ENCODE peak calls at places on chromosome 5, in four cellular contexts. F is stomach, O is K562, B is spleen. T is an unnamed sample. For H3K4me1, the result is how much of the 10 kb centered on the place peaks cover.

GRCh38 chr5:107538331-107539162 is 132.2 kb downstream of the EFNA5 start:
- DNase-seq in O (no peak), B (no peak), F (no peak), T (no peak)

GRCh38 chr5:9928266-9928750 is 298.2 kb upstream of the TAS2R1 start:
- DNase-seq in O (no peak), F (no peak), B (no peak), T (no peak)

GRCh38 chr5:123283031-123283430 is 140.2 kb downstream of the CEP120 start:
- DNase-seq in B (no peak), F (no peak), O (no peak), T (no peak)

GRCh38 chr5:160001457-160001856 is 7.5 kb upstream of the TTC1 start:
- DNase-seq in O (no peak), B (no peak), F (peak), T (peak)

GRCh38 chr5:111313017-111313724 is 89.0 kb downstream of the CAMK4 start:
- DNase-seq in B (no peak), F (no peak), O (no peak), T (no peak)

GRCh38 chr5:95886340-95887044 is 64.0 kb upstream of the GLRX start:
- DNase-seq in B (no peak), O (no peak), F (no peak), T (no peak)

GRCh38 chr5:96175090-96175489 is 213.4 kb upstream of the ELL2 start:
- DNase-seq in O (no peak), F (no peak), B (no peak), T (no peak)

GRCh38 chr5:111972548-111972947 is 215.6 kb upstream of the NREP start:
- DNase-seq in O (no peak), F (no peak), B (no peak), T (no peak)

GRCh38 chr5:172582940-172583339 is 58.1 kb upstream of the NEURL1B start:
- DNase-seq in B (peak), F (no peak), O (no peak), T (no peak)

GRCh38 chr5:158126442-158127399 is 267.8 kb upstream of the CLINT1 start:
- DNase-seq in B (no peak), F (no peak), O (no peak), T (no peak)

GRCh38 chr5:73709536-73710129 is 83.6 kb downstream of the ARHGEF28 start:
- DNase-seq in B (no peak), O (no peak), F (no peak), T (no peak)
- TF ChIP-seq POLR2AphosphoS5 in B (no peak), O (no peak), F (no peak), T (no peak)

GRCh38 chr5:139668064-139668880 is 20.1 kb downstream of the CXXC5 start:
- DNase-seq in F (peak), B (peak), O (peak), T (no peak)

GRCh38 chr5:139666551-139666950 is 18.4 kb downstream of the CXXC5 start:
- DNase-seq in F (no peak), O (no peak), B (no peak), T (no peak)

GRCh38 chr5:139665626-139666025 is 17.5 kb downstream of the CXXC5 start:
- DNase-seq in O (no peak), B (no peak), F (no peak), T (no peak)

GRCh38 chr5:139667730-139668063 is 19.5 kb downstream of the CXXC5 start:
- DNase-seq in F (no peak), O (no peak), B (no peak), T (no peak)

DNA sequence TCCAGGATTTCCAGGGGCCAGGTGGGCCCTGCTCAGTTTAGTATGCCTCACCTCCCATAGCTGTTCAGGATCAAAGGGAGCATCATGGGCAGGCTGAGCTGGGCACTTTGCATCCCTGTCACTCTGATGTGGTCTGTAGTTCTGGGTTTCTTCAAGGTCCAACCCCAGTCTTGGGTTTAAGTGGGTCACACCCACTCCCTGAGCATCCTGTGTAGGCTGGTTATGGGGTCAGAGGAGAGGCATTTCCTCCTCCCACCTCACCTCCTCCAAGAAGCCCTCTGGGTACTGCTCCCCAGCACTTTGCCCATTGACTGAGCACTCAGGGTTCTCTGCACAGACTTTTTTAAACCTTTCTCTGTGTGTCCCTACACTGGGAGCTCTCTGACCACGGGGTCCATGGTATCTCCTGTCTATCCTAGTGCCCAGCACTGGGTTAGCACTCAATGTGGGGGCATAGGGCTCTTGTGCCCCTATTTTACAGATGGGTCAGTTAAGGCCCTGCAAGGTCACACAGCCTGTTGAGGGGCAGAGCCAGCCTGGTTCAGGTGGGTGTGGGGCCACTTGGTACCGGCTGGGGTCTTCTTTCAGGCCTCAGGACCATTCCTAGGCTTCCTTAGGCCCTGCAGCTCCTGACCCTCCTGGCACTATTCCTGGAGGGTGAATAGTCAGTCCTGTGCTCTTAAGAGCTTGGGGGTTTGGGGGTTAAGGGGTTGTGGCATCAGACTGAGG is 19.0 kb downstream of the CXXC5 start:
- DNase-seq in F (no peak), O (no peak), B (no peak), T (no peak)
- H3K4me1 ChIP-seq in F (half or more), O (half or more), B (half or more), T (under half)

DNA sequence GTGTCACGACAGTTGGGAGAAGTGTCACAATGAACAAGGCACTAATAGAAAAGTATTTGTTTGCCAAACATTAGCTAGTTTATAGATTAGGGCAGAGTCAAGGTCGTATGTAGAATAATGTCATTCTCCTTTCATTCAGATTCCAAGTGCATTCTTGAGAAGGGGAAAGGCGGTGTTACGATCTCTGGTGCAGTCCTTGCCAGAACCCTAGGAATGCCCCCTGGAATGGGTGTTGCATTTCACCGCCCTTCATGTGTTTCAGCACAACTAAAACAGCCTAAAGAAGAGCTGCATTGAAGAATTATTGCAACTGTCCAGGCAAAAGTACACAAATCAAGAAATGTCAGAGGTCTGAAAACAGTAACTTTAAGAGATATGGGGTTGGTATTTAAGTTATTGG is 721.0 kb upstream of the WWC1 start:
- DNase-seq in B (no peak), F (no peak), O (no peak), T (no peak)
- H3K4me3 ChIP-seq in B (no peak), F (no peak), O (no peak), T (no peak)

GRCh38 chr5:170389250-170389902 is at the start of gene KCNMB1:
- DNase-seq in O (no peak), B (no peak), F (no peak), T (no peak)
- TF ChIP-seq POLR2AphosphoS5 in O (no peak), B (no peak), F (peak), T (no peak)

DNA sequence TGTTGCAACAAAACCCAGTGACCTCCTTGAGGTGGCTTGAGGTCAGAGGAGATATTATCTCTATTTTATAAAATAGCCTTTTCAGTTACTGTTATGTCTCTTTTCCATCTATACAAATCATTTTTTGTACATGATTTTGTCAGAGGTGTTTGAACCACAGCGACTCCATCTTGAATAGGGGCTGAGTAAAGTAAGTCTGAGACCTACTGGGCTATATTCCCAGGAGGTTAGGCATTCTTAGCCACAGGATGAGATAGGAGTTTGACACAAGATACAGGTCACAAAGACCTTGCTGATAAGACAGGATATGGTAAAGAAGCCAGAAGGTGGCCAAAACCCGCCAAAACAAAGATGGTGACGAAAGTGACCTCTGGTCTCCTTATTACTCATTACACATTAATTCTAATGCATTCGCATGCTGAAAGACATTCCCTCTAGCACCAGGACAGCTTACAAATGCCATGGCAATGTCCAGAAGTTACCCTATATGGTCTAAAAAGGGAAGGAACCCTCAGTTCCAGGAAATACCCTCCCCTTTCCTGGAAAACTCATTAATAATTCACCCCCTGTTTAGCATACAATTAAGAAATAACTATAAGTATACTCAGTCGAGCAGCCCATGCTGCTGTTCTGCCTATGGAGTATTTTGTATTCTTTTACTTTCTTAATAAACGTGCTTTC is 283.9 kb upstream of the ISL1 start:
- DNase-seq in O (no peak), B (no peak), F (no peak), T (no peak)
- H3K4me1 ChIP-seq in O (under half), B (under half), F (under half), T (under half)

GRCh38 chr5:105616599-105616998 is 2054.0 kb upstream of the NUDT12 start:
- DNase-seq in F (no peak), O (no peak), B (no peak), T (no peak)
- H3K4me3 ChIP-seq in F (no peak), O (no peak), B (no peak), T (no peak)

GRCh38 chr5:171401167-171401947 is 13.7 kb downstream of the NPM1 start:
- DNase-seq in B (no peak), F (no peak), O (no peak), T (no peak)
- TF ChIP-seq POLR2AphosphoS5 in B (no peak), F (no peak), O (peak), T (no peak)

GRCh38 chr5:36066540-36067210 is at the start of gene UGT3A2:
- DNase-seq in O (no peak), B (no peak), F (no peak), T (no peak)

GRCh38 chr5:36068751-36069281 is 2.1 kb upstream of the UGT3A2 start:
- DNase-seq in O (no peak), B (no peak), F (no peak), T (no peak)

GRCh38 chr5:36066001-36066539 is 612 bp downstream of the UGT3A2 start:
- DNase-seq in B (no peak), F (no peak), O (no peak), T (no peak)

GRCh38 chr5:36073595-36074216 is 7.0 kb upstream of the UGT3A2 start:
- DNase-seq in F (no peak), B (no peak), O (no peak), T (no peak)

GRCh38 chr5:36070687-36071571 is 4.2 kb upstream of the UGT3A2 start:
- DNase-seq in F (no peak), O (no peak), B (no peak), T (no peak)
- H3K4me1 ChIP-seq in F (under half), O (under half), B (under half), T (under half)

GRCh38 chr5:129656952-129657351 is 90.9 kb upstream of the MINAR2 start:
- DNase-seq in F (no peak), O (no peak), B (no peak), T (no peak)
- H3K4me3 ChIP-seq in F (no peak), O (no peak), B (no peak), T (no peak)

GRCh38 chr5:32843532-32843895 is 132.4 kb downstream of the NPR3 start:
- DNase-seq in B (no peak), O (no peak), F (no peak), T (no peak)
- TF ChIP-seq POLR2AphosphoS5 in B (no peak), O (no peak), F (no peak), T (no peak)